ENCODE peak calls at places on chromosomes 1 and 21, in eight cellular contexts. W is BE2C, B is foreskin fibroblast, K is epithelial cell of esophagus, C is left ventricle myocardium inferior, O is esophagus muscularis mucosa, X is HCT116, P is RWPE2. A is an unnamed sample.
A peak's percentile ranks its signal among the peaks of the same experiment; 100 is the strongest.

GRCh38 chr1:58704616-58705021 is 4.8 kb upstream of the MYSM1 start:
- DNase-seq in W (no peak), K (no peak), O (no peak), C (no peak), B (no peak), P (no peak), X (no peak), A (no peak)

GRCh38 chr21:33948096-33948950 is 32.7 kb upstream of the ATP5PO start:
- DNase-seq in K (peak; percentile 75), O (no peak), X (peak; percentile 61), P (peak; percentile 73), C (peak; percentile 31), W (peak; percentile 73), B (peak; percentile 73), A (no peak)

GRCh38 chr1:180057883-180058396 is 96.7 kb upstream of the QSOX1 start:
- DNase-seq in B (peak; percentile 6), K (peak; percentile 32), O (no peak), W (no peak), X (no peak), C (no peak), P (no peak), A (no peak)

GRCh38 chr21:28872218-28872617 is 120.5 kb downstream of the LTN1 start:
- DNase-seq in O (no peak), P (no peak), X (no peak), B (peak; percentile 17), C (no peak), K (peak; percentile 81), W (no peak), A (no peak)

GRCh38 chr1:33848205-33848604 is 15.7 kb upstream of the HMGB4 start:
- DNase-seq in C (no peak), B (no peak), K (no peak), P (no peak), O (no peak), X (no peak), W (no peak), A (no peak)

GRCh38 chr1:169698976-169699375 is 12.4 kb downstream of the SELL start:
- DNase-seq in B (no peak), O (no peak), X (no peak), K (no peak), C (no peak), P (no peak), W (no peak), A (no peak)

GRCh38 chr1:9344426-9345200 is 51.9 kb downstream of the SPSB1 start:
- DNase-seq in K (peak; percentile 25), P (no peak), W (no peak), X (no peak), B (no peak), O (no peak), C (no peak), A (no peak)

GRCh38 chr1:23810818-23811420 is 10.4 kb upstream of the GALE start:
- DNase-seq in C (no peak), X (no peak), O (no peak), W (no peak), P (no peak), B (peak; percentile 60), K (peak; percentile 61), A (no peak)

GRCh38 chr1:207388721-207389120 is 65.4 kb upstream of the CR2 start:
- DNase-seq in K (no peak), O (no peak), B (no peak), W (no peak), P (no peak), C (no peak), X (no peak), A (no peak)

GRCh38 chr1:203672354-203672753 is 45.7 kb downstream of the ATP2B4 start:
- DNase-seq in O (no peak), C (peak; percentile 67), B (peak; percentile 76), W (peak; percentile 53), P (no peak), X (no peak), K (no peak), A (peak; percentile 53)

GRCh38 chr1:31671556-31672201 is 27.0 kb upstream of the PEF1 start:
- DNase-seq in O (no peak), X (no peak), W (no peak), B (no peak), C (no peak), P (no peak), K (no peak), A (no peak)

GRCh38 chr21:16437586-16437985 is 707.8 kb downstream of the USP25 start:
- DNase-seq in W (no peak), C (no peak), K (no peak), B (no peak), P (no peak), O (no peak), X (no peak), A (no peak)

GRCh38 chr1:165512817-165513216 is 31.0 kb upstream of the LRRC52 start:
- DNase-seq in P (no peak), W (no peak), K (no peak), X (no peak), B (no peak), C (no peak), O (peak; percentile 86), A (no peak)

GRCh38 chr1:4549933-4550332 is 104.5 kb upstream of the AJAP1 start:
- DNase-seq in B (peak; percentile 0), W (no peak), O (no peak), X (no peak), P (no peak), K (no peak), C (no peak), A (no peak)

GRCh38 chr1:220788146-220788545 is 1.4 kb downstream of the MTARC1 start:
- DNase-seq in K (no peak), O (no peak), W (no peak), C (no peak), B (no peak), P (no peak), X (no peak), A (no peak)

GRCh38 chr1:232722626-232723025 is 82.6 kb upstream of the MAP10 start:
- DNase-seq in C (no peak), X (no peak), B (peak; percentile 4), W (no peak), P (no peak), O (no peak), K (peak; percentile 39), A (no peak)

GRCh38 chr1:86218859-86219258 is 62.3 kb upstream of the COL24A1 start:
- DNase-seq in C (no peak), P (no peak), W (no peak), K (no peak), X (no peak), O (no peak), B (no peak), A (no peak)

DNA sequence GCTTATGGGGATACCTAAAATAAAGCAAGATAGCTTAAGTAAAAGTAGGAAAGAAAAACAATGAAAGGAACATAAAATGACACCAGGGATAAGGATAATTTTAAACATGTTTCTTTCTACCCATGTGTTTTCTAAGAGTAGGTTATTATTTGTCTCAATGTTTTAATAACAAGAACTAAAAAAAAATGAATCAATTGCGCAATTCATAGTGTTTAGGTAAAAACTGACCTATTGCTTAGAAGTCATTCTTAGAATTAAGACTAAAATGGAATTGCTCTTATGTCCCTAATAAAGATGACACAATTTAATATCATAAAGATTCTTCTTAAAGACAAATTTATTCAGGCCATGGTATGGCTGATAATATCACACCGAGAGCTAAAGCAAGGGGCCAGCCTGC is 58.0 kb upstream of the COL24A1 start:
- DNase-seq in O (no peak), W (no peak), X (no peak), C (no peak), B (no peak), P (no peak), K (no peak), A (no peak)
- TF ChIP-seq CTCF in O (no peak), W (no peak), X (no peak), C (no peak), B (no peak), P (no peak), K (no peak), A (no peak)

DNA sequence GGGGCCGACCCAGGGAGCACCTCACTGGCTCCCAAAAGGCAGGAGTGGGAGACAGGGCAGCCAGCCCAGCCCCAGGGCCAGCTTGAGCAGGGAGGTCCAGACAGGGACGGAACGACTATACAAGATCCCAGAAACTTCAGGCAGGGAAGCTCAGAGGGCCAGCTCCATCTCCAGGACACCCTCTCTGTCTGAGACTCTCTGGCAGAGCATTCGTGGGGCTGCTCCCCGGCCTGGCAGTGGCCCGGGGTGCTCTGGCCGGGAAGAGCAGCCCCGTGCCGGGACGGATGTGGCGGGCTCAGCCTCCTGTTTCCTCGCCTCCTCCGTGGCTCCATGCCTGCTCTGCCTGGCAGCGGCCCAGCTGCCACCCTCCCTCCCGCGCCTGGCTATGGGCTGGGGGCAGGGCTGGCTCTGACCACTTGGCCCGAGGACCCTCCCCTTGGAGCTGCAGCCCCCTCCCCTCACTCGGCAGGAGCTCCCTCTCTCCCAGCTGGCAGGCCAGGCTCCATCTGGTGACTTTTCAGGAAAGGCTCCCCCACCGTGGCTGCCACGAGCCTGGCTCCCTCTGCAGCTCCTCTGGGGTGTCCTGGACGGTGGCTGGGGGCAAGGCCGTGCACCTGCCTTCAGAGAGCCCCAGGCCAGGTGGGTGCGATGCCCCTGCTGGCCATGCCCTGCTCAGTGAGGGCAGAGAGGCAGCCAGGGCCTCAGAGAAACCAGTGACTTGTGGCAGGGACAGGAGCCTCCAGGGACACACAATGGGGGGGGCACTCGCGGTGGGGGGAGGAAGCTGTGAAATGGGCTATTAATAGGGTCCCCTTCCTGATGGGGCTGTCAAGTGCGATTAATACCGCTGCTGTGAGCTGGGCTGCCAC is 5.6 kb upstream of the PLCH2 start:
- DNase-seq in X (no peak), C (no peak), P (no peak), K (no peak), O (no peak), B (no peak), W (peak; percentile 25), A (no peak)
- TF ChIP-seq CTCF in X (no peak), C (no peak), P (no peak), K (no peak), O (no peak), B (no peak), W (no peak), A (no peak)

DNA sequence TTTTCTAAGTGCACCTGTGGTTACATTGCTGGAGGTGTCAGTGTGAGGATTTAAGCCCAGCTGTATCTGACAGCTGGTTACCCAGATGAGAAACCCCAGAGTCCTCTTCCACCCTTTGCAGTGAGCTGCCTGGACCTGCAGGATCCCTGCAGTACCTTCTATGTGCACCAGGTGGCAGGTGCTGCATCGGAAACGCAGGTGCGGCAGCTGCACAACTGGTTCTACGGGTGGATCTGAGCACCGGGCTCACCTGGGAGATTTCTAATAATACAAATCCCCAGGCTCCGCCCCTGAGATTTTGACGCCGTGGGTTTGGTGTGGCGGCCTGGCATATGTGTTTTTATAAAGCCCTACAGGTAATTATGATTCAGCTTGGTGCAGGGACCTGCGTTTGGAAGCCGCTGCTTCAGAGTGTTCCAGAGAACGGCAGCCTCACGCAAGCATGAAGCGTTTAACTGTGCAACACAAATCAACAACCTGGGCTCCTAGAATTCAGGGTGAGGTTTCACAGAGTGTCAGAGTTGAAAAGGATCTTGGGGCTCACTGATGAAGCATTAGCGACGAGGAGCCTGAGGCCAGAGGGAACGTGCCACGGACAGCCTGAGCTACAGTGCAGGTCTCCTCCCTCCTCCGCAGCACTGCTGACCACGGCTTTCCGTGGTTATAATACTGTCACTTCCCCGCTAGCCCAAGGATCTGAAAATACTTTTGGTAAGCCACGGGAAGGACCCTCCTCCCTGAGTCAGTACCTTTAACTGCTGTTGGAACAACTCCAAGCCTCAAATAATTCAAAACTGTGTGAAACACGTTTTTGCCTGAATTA is 96.7 kb upstream of the TRABD2B start:
- DNase-seq in W (peak; percentile 60), X (peak; percentile 72), K (peak; percentile 91), C (peak; percentile 39), P (peak; percentile 76), O (peak; percentile 53), B (peak; percentile 62), A (peak; percentile 56)
- TF ChIP-seq CTCF in W (peak; percentile 66), X (peak; percentile 83), K (peak; percentile 97), C (peak; percentile 76), P (peak; percentile 85), O (peak; percentile 58), B (peak; percentile 65), A (peak; percentile 88)

GRCh38 chr1:40772146-40772770 is 11.3 kb upstream of the KCNQ4 start:
- DNase-seq in B (no peak), K (no peak), W (no peak), C (no peak), O (no peak), P (no peak), X (no peak), A (no peak)
- TF ChIP-seq CTCF in B (no peak), K (no peak), W (no peak), C (no peak), O (no peak), P (no peak), X (no peak), A (no peak)